ENCODE peak calls at places on chromosomes 16 and 17, in nine cellular contexts. T is GM13976, P is HFF-Myc, G is cardiac fibroblast, R is endothelial cell, Z is transverse colon, H is IMR-90, U is omental fat pad, V is adrenal gland. L is an unnamed sample.

GRCh38 chr16:3963203-3963602 is 82.7 kb upstream of the CREBBP start:
- DNase-seq in P (no peak), G (no peak), H (no peak), U (no peak), Z (no peak), T (no peak), V (no peak), R (no peak), L (no peak)

GRCh38 chr17:31385428-31386285 is 5.8 kb upstream of the RAB11FIP4 start:
- DNase-seq in T (no peak), Z (no peak), V (peak; percentile 65), G (no peak), P (no peak), U (no peak), H (peak; percentile 29), R (no peak), L (no peak)

GRCh38 chr16:67458121-67458641 is 22.8 kb downstream of the ATP6V0D1 start:
- DNase-seq in G (no peak), U (no peak), Z (no peak), V (no peak), T (no peak), R (no peak), P (no peak), H (no peak), L (no peak)

GRCh38 chr17:65292430-65292829 is 155.3 kb downstream of the RGS9 start:
- DNase-seq in V (no peak), G (peak; percentile 17), U (no peak), H (no peak), R (no peak), P (no peak), Z (no peak), T (no peak), L (no peak)

GRCh38 chr17:47868134-47868533 is 17.2 kb upstream of the SP6 start:
- DNase-seq in Z (no peak), R (no peak), G (no peak), P (no peak), T (no peak), V (no peak), U (no peak), H (no peak), L (no peak)

GRCh38 chr16:24286713-24287405 is 30.7 kb downstream of the CACNG3 start:
- DNase-seq in G (no peak), Z (no peak), T (no peak), R (no peak), V (no peak), U (no peak), P (no peak), H (no peak), L (no peak)

GRCh38 chr17:65559483-65559801 is 2.0 kb downstream of the AXIN2 start:
- DNase-seq in V (no peak), R (no peak), G (no peak), H (no peak), U (no peak), P (no peak), T (no peak), Z (no peak), L (peak; percentile 17)

GRCh38 chr17:35879748-35880654 is at the start of gene CCL5:
- DNase-seq in H (peak; percentile 13), G (peak; percentile 67), Z (peak; percentile 28), P (no peak), V (no peak), R (no peak), U (no peak), T (peak; percentile 91), L (no peak)

GRCh38 chr16:49335828-49336227 is 37.8 kb upstream of the C16orf78 start:
- DNase-seq in T (no peak), G (no peak), V (no peak), Z (no peak), R (no peak), H (no peak), P (no peak), U (no peak), L (no peak)

GRCh38 chr17:58330997-58331814 is 2.6 kb upstream of the TSPOAP1 start:
- DNase-seq in H (no peak), P (no peak), Z (peak; percentile 66), V (no peak), G (no peak), T (no peak), U (no peak), R (no peak), L (no peak)

GRCh38 chr17:63701477-63702222 is 1.7 kb upstream of the LIMD2 start:
- DNase-seq in H (no peak), T (peak; percentile 83), U (no peak), V (no peak), R (no peak), G (no peak), P (no peak), Z (peak; percentile 49), L (no peak)

GRCh38 chr16:1958715-1959268 is 546 bp upstream of the NDUFB10 start:
- DNase-seq in R (no peak), P (no peak), Z (no peak), G (no peak), U (no peak), V (no peak), H (no peak), T (no peak), L (no peak)

DNA sequence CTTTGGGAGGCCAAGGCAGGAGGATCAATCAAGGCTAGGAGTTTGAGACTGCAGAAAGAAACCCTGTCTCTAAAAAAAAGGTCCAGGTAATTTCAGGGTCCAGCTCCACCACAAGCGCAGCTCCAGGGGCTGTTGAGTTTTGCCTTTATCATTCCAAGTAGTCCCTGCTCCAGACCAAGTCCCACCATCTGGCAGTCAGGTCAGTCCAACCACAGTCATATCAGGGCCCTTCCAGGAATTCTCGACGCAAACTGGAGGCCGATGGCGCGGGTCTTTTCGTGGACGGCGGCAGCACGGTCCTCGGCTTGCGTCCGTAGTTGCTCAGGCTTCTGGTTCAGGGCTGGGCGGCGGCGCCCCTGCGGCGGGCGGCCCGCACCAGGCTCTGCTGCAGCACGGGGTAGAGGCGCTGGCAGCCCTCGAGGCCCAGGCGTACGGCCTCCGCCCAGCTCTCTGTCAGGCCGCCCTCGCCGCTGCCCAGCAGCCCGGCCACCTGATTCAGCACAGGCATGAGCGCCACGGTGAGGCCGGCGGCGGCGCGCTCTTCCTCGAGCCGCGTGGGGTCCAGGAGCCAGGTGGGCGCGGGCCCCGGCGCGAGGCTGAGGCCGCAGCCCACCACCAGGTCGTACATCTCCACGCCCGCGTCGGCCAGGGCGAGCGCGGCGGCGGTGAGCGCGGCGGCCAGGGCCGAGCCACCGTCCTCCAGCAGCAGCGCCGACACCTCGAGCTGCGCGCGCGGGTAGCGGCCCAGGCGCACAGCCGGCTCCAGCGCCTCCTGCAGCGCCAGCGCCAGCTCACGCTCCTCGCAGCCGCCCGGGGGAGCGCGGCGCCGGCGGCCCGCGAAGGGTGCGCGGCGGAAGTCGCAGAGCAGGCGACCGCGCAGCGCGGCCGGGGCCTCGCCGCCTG is 741 bp downstream of the EXOSC6 start:
- DNase-seq in Z (peak; percentile 51), P (no peak), H (peak; percentile 35), R (peak; percentile 61), V (peak; percentile 68), U (no peak), T (peak; percentile 76), G (peak; percentile 47), L (peak; percentile 62)
- TF ChIP-seq CTCF in Z (no peak), P (no peak), H (no peak), R (no peak), V (peak; percentile 15), U (no peak), T (peak; percentile 11), G (no peak), L (no peak)

GRCh38 chr17:56505154-56505756 is 88.2 kb upstream of the NOG start:
- DNase-seq in G (no peak), U (no peak), T (no peak), H (no peak), P (no peak), V (no peak), R (no peak), Z (no peak), L (no peak)

GRCh38 chr17:56497132-56497531 is 96.4 kb upstream of the NOG start:
- DNase-seq in U (no peak), Z (no peak), T (no peak), P (peak; percentile 1), H (no peak), G (no peak), V (no peak), R (no peak), L (no peak)

GRCh38 chr17:56502120-56502519 is 91.4 kb upstream of the NOG start:
- DNase-seq in V (no peak), R (no peak), P (no peak), G (no peak), H (no peak), T (no peak), Z (no peak), U (no peak), L (no peak)

GRCh38 chr17:56499799-56500388 is 93.6 kb upstream of the NOG start:
- DNase-seq in H (peak; percentile 37), G (peak; percentile 38), R (peak; percentile 26), P (peak; percentile 14), Z (no peak), T (no peak), U (no peak), V (no peak), L (peak; percentile 16)
- TF ChIP-seq CTCF in H (peak; percentile 54), G (no peak), R (peak; percentile 71), P (peak; percentile 34), Z (peak; percentile 31), T (peak; percentile 24), U (no peak), V (no peak), L (peak; percentile 45)

DNA sequence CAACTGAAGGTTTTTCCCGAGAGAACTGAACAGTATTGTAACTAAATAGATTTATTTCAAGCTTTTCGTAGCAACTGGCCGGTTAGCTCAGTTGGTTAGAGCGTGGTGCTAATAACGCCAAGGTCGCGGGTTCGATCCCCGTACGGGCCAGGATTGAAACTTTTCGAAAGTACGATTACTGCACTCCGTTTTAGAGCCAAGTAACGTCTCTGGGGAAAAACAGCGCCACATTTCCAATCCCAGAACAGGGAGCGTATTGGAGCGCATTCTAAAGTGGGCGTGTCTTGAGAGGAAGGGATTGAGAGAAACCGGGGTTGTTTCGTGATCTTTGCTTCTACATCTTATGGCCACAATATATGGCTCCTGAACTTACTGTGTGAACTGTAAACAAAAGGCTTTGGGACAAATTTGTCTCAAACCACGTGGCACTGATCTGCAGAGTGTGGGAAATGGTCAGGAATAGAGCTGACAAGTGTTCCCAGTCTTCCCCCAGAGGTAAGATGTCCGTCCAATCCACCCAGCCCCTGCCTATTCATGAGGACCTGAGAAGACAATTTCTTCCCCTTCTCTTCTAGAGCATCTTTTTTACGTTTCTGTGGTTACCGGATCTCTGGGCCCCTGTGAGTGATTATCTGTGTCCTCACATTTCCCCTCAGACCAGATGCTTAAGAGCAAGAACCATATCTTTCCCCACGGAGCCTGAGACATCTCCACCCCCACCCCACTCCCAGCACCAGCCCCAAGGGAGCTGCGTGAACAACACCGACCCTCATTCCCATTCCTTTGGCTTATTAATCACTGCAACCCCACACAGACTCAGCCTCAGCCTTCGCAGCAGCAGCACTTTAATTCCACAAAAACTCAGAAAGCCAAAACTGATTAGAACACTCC is 2.2 kb downstream of the BORCS6 start:
- DNase-seq in H (peak; percentile 100), U (peak; percentile 86), V (peak; percentile 95), T (peak; percentile 72), Z (peak; percentile 94), G (peak; percentile 100), P (peak; percentile 100), R (peak; percentile 90), L (peak; percentile 96)
- TF ChIP-seq CTCF in H (peak; percentile 10), U (no peak), V (no peak), T (peak; percentile 9), Z (no peak), G (no peak), P (no peak), R (no peak), L (no peak)

DNA sequence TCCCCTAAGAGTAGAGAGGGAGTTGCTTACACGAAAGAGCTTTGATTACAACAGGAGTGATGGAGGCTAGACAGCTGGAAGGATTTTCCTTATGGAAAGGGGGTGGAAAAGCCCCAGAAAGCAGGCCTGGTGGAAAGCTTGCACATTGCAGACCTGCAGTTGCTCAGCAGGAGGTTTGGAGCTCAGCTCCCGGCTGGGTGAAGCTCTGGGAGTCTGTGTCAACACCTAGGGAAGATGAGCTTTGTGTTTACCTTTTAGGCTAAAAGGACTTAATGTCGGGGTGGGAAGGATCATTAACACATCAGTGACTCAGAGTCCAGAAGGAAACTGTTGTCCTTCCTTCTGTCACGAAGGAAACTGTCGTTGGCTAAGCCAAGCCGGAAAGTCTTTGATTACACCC is 48.1 kb downstream of the RAP1GAP2 start:
- DNase-seq in V (no peak), U (no peak), R (no peak), G (no peak), Z (no peak), T (no peak), P (no peak), H (peak; percentile 29), L (no peak)
- TF ChIP-seq CTCF in V (no peak), U (no peak), R (no peak), G (no peak), Z (no peak), T (no peak), P (no peak), H (no peak), L (no peak)

L was measured in nephron progenitor cell.